ENCODE peak calls at places on chromosome 10, in seven cellular contexts. Q, D, N, F, R, U and J are unnamed samples.

GRCh38 chr10:11874568-11875182 is 51.5 kb downstream of the PROSER2 start:
- DNase-seq in Q (no peak), D (peak), N (no peak), F (peak), R (peak), U (no peak), J (no peak)

GRCh38 chr10:70445718-70446485 is 4.4 kb upstream of the NODAL start:
- DNase-seq in Q (no peak), D (no peak), N (no peak), F (no peak), R (no peak), U (no peak), J (no peak)

GRCh38 chr10:80277567-80278250 is 11.7 kb downstream of the MAT1A start:
- DNase-seq in Q (no peak), D (no peak), N (peak), F (no peak), R (no peak), U (no peak), J (no peak)

GRCh38 chr10:114631678-114632417 is 26.2 kb downstream of the ABLIM1 start:
- DNase-seq in Q (peak), D (peak), N (peak), F (no peak), R (no peak), U (peak), J (no peak)

GRCh38 chr10:110355922-110356627 is 51.4 kb upstream of the SMNDC1 start:
- DNase-seq in Q (no peak), D (no peak), N (no peak), F (no peak), R (no peak), U (no peak), J (no peak)

GRCh38 chr10:38054361-38054797 is 39.8 kb upstream of the ZNF37A start:
- DNase-seq in Q (no peak), D (no peak), N (no peak), F (peak), R (no peak), U (no peak), J (no peak)

GRCh38 chr10:126065751-126066150 is 169.4 kb downstream of the FANK1 start:
- DNase-seq in Q (no peak), D (no peak), N (no peak), F (no peak), R (no peak), U (no peak), J (no peak)

GRCh38 chr10:9012312-9012711 is 957.8 kb downstream of the GATA3 start:
- DNase-seq in Q (no peak), D (no peak), N (peak), F (peak), R (no peak), U (no peak), J (no peak)

GRCh38 chr10:7084255-7085005 is 326.4 kb downstream of the SFMBT2 start:
- DNase-seq in Q (no peak), D (no peak), N (no peak), F (peak), R (no peak), U (no peak), J (no peak)

GRCh38 chr10:49398000-49398861 is 2.3 kb upstream of the DRGX start:
- DNase-seq in Q (peak), D (peak), N (peak), F (no peak), R (no peak), U (peak), J (no peak)

GRCh38 chr10:22252286-22252800 is 34.5 kb upstream of the EBLN1 start:
- DNase-seq in Q (peak), D (peak), N (peak), F (peak), R (peak), U (no peak), J (no peak)